ENCODE peak calls at places on chromosomes 12 and 14, in seven cellular contexts. One of them, this sample, is unnamed.

GRCh38 chr12:132397152-132397933 is 68.0 kb upstream of the GALNT9 start:
- DNase-seq in ELR: no peak
- DNase-seq in GM19239: no peak
- DNase-seq in stimulated activated CD8-positive, alpha-beta memory T cell treated with anti-CD3 and anti-CD28 coated beads, Interleukin-15, amount 100 ng/mL, for 24 hours: no peak
- DNase-seq in fibroblast of mammary gland: no peak
- DNase-seq in astrocyte of the spinal cord: no peak
- DNase-seq in NCI-H1092: peak; percentile 3
- DNase-seq in this sample: no peak

GRCh38 chr12:92144631-92145480 is 790 bp downstream of the BTG1 start:
- DNase-seq in fibroblast of mammary gland: peak; percentile 65
- DNase-seq in stimulated activated CD8-positive, alpha-beta memory T cell treated with anti-CD3 and anti-CD28 coated beads, Interleukin-15, amount 100 ng/mL, for 24 hours: peak; percentile 14
- DNase-seq in astrocyte of the spinal cord: peak; percentile 59
- DNase-seq in NCI-H1092: peak; percentile 54
- DNase-seq in GM19239: no peak
- DNase-seq in ELR: peak; percentile 81
- DNase-seq in this sample: peak; percentile 87

GRCh38 chr12:93882763-93883162 is 205.6 kb downstream of the CRADD start:
- DNase-seq in GM19239: no peak
- DNase-seq in stimulated activated CD8-positive, alpha-beta memory T cell treated with anti-CD3 and anti-CD28 coated beads, Interleukin-15, amount 100 ng/mL, for 24 hours: no peak
- DNase-seq in fibroblast of mammary gland: no peak
- DNase-seq in NCI-H1092: no peak
- DNase-seq in ELR: no peak
- DNase-seq in astrocyte of the spinal cord: no peak
- DNase-seq in this sample: no peak

GRCh38 chr12:47097276-47097896 is 17.6 kb upstream of the AMIGO2 start:
- DNase-seq in GM19239: no peak
- DNase-seq in stimulated activated CD8-positive, alpha-beta memory T cell treated with anti-CD3 and anti-CD28 coated beads, Interleukin-15, amount 100 ng/mL, for 24 hours: no peak
- DNase-seq in fibroblast of mammary gland: no peak
- DNase-seq in NCI-H1092: no peak
- DNase-seq in ELR: peak; percentile 66
- DNase-seq in astrocyte of the spinal cord: peak; percentile 28
- DNase-seq in this sample: peak; percentile 75

GRCh38 chr14:61472025-61472672 is 150.8 kb downstream of the PRKCH start:
- DNase-seq in stimulated activated CD8-positive, alpha-beta memory T cell treated with anti-CD3 and anti-CD28 coated beads, Interleukin-15, amount 100 ng/mL, for 24 hours: no peak
- DNase-seq in NCI-H1092: peak; percentile 33
- DNase-seq in fibroblast of mammary gland: peak; percentile 99
- DNase-seq in ELR: peak; percentile 98
- DNase-seq in GM19239: no peak
- DNase-seq in astrocyte of the spinal cord: peak; percentile 98
- DNase-seq in this sample: peak; percentile 99

GRCh38 chr14:99122521-99123125 is 149.4 kb downstream of the BCL11B start:
- DNase-seq in GM19239: no peak
- DNase-seq in ELR: no peak
- DNase-seq in stimulated activated CD8-positive, alpha-beta memory T cell treated with anti-CD3 and anti-CD28 coated beads, Interleukin-15, amount 100 ng/mL, for 24 hours: no peak
- DNase-seq in astrocyte of the spinal cord: no peak
- DNase-seq in fibroblast of mammary gland: no peak
- DNase-seq in NCI-H1092: no peak
- DNase-seq in this sample: no peak

GRCh38 chr12:117060236-117060926 is 38.8 kb downstream of the TESC start:
- DNase-seq in GM19239: no peak
- DNase-seq in astrocyte of the spinal cord: no peak
- DNase-seq in stimulated activated CD8-positive, alpha-beta memory T cell treated with anti-CD3 and anti-CD28 coated beads, Interleukin-15, amount 100 ng/mL, for 24 hours: no peak
- DNase-seq in fibroblast of mammary gland: no peak
- DNase-seq in NCI-H1092: no peak
- DNase-seq in ELR: no peak
- DNase-seq in this sample: peak; percentile 13

GRCh38 chr14:99174920-99175319 is 97.1 kb downstream of the BCL11B start:
- DNase-seq in fibroblast of mammary gland: no peak
- DNase-seq in astrocyte of the spinal cord: no peak
- DNase-seq in ELR: no peak
- DNase-seq in GM19239: no peak
- DNase-seq in stimulated activated CD8-positive, alpha-beta memory T cell treated with anti-CD3 and anti-CD28 coated beads, Interleukin-15, amount 100 ng/mL, for 24 hours: no peak
- DNase-seq in NCI-H1092: no peak
- DNase-seq in this sample: no peak

GRCh38 chr12:104549820-104550480 is 93.2 kb downstream of the CHST11 start:
- DNase-seq in ELR: peak; percentile 64
- DNase-seq in GM19239: no peak
- DNase-seq in stimulated activated CD8-positive, alpha-beta memory T cell treated with anti-CD3 and anti-CD28 coated beads, Interleukin-15, amount 100 ng/mL, for 24 hours: no peak
- DNase-seq in NCI-H1092: no peak
- DNase-seq in astrocyte of the spinal cord: no peak
- DNase-seq in fibroblast of mammary gland: peak; percentile 68
- DNase-seq in this sample: peak; percentile 84

GRCh38 chr14:57632649-57633048 is 139.0 kb upstream of the CCDC198 start:
- DNase-seq in astrocyte of the spinal cord: no peak
- DNase-seq in NCI-H1092: no peak
- DNase-seq in ELR: no peak
- DNase-seq in fibroblast of mammary gland: no peak
- DNase-seq in GM19239: no peak
- DNase-seq in stimulated activated CD8-positive, alpha-beta memory T cell treated with anti-CD3 and anti-CD28 coated beads, Interleukin-15, amount 100 ng/mL, for 24 hours: no peak
- DNase-seq in this sample: no peak

GRCh38 chr12:6322969-6323339 is 12.5 kb downstream of the PLEKHG6 start:
- DNase-seq in stimulated activated CD8-positive, alpha-beta memory T cell treated with anti-CD3 and anti-CD28 coated beads, Interleukin-15, amount 100 ng/mL, for 24 hours: no peak
- DNase-seq in GM19239: no peak
- DNase-seq in astrocyte of the spinal cord: no peak
- DNase-seq in ELR: no peak
- DNase-seq in fibroblast of mammary gland: no peak
- DNase-seq in NCI-H1092: no peak
- DNase-seq in this sample: no peak

GRCh38 chr14:68365228-68365627 is 427.6 kb downstream of the ZFP36L1 start:
- DNase-seq in astrocyte of the spinal cord: peak; percentile 75
- DNase-seq in fibroblast of mammary gland: peak; percentile 70
- DNase-seq in GM19239: no peak
- DNase-seq in stimulated activated CD8-positive, alpha-beta memory T cell treated with anti-CD3 and anti-CD28 coated beads, Interleukin-15, amount 100 ng/mL, for 24 hours: no peak
- DNase-seq in NCI-H1092: no peak
- DNase-seq in ELR: peak; percentile 87
- DNase-seq in this sample: peak; percentile 76

GRCh38 chr14:104983231-104983721 is 2.3 kb upstream of the CLBA1 start:
- DNase-seq in astrocyte of the spinal cord: no peak
- DNase-seq in ELR: no peak
- DNase-seq in stimulated activated CD8-positive, alpha-beta memory T cell treated with anti-CD3 and anti-CD28 coated beads, Interleukin-15, amount 100 ng/mL, for 24 hours: no peak
- DNase-seq in fibroblast of mammary gland: no peak
- DNase-seq in NCI-H1092: no peak
- DNase-seq in GM19239: no peak
- DNase-seq in this sample: no peak

GRCh38 chr14:76917759-76918175 is 91.6 kb downstream of the LRRC74A start:
- DNase-seq in astrocyte of the spinal cord: peak; percentile 30
- DNase-seq in ELR: no peak
- DNase-seq in stimulated activated CD8-positive, alpha-beta memory T cell treated with anti-CD3 and anti-CD28 coated beads, Interleukin-15, amount 100 ng/mL, for 24 hours: no peak
- DNase-seq in fibroblast of mammary gland: no peak
- DNase-seq in GM19239: no peak
- DNase-seq in NCI-H1092: peak; percentile 65
- DNase-seq in this sample: peak; percentile 72

GRCh38 chr14:78136695-78137094 is 33.5 kb upstream of the NRXN3 start:
- DNase-seq in astrocyte of the spinal cord: no peak
- DNase-seq in fibroblast of mammary gland: no peak
- DNase-seq in NCI-H1092: no peak
- DNase-seq in stimulated activated CD8-positive, alpha-beta memory T cell treated with anti-CD3 and anti-CD28 coated beads, Interleukin-15, amount 100 ng/mL, for 24 hours: no peak
- DNase-seq in GM19239: no peak
- DNase-seq in ELR: no peak
- DNase-seq in this sample: no peak

This sample was measured in M059J.